ENCODE peak calls at places on chromosomes 6 and 20, in five cellular contexts. H is endothelial cell, Z is GM10248, B is Calu3, M is body of pancreas. U is an unnamed sample.

GRCh38 chr6:137970368-137970767 is 103.3 kb downstream of the TNFAIP3 start:
- DNase-seq in H (peak), Z (peak), B (no peak), M (no peak), U (no peak)

GRCh38 chr20:33627577-33628216 is 34.4 kb upstream of the C20orf144 start:
- DNase-seq in H (no peak), Z (no peak), B (no peak), M (no peak), U (no peak)

GRCh38 chr6:10583509-10583908 is 62.4 kb downstream of the GCNT2 start:
- DNase-seq in H (peak), Z (no peak), B (no peak), M (no peak), U (no peak)

GRCh38 chr20:58043122-58043865 is 185.2 kb downstream of the ANKRD60 start:
- DNase-seq in H (no peak), Z (no peak), B (no peak), M (no peak), U (no peak)

GRCh38 chr6:152201134-152201533 is 393.7 kb downstream of the ESR1 start:
- DNase-seq in H (no peak), Z (no peak), B (no peak), M (no peak), U (no peak)

GRCh38 chr6:22925920-22926587 is 356.7 kb downstream of the HDGFL1 start:
- DNase-seq in H (no peak), Z (no peak), B (no peak), M (no peak), U (no peak)

GRCh38 chr6:18244251-18244650 is 20.1 kb downstream of the DEK start:
- DNase-seq in H (no peak), Z (no peak), B (no peak), M (no peak), U (no peak)

GRCh38 chr20:49411221-49411925 is 71.1 kb downstream of the KCNB1 start:
- DNase-seq in H (no peak), Z (no peak), B (no peak), M (no peak), U (no peak)

GRCh38 chr20:47150403-47151152 is 205.9 kb downstream of the ZMYND8 start:
- DNase-seq in H (peak), Z (peak), B (peak), M (peak), U (peak)

GRCh38 chr20:49385471-49385870 is 97.0 kb downstream of the KCNB1 start:
- DNase-seq in H (no peak), Z (no peak), B (peak), M (no peak), U (no peak)

GRCh38 chr20:58389324-58389967 is 417 bp downstream of the VAPB start:
- DNase-seq in H (peak), Z (peak), B (peak), M (peak), U (peak)

GRCh38 chr20:58574014-58574413 is 58.8 kb upstream of the APCDD1L start:
- DNase-seq in H (no peak), Z (no peak), B (no peak), M (no peak), U (no peak)

GRCh38 chr20:44342240-44342639 is 5.4 kb downstream of the R3HDML start:
- DNase-seq in H (no peak), Z (no peak), B (no peak), M (no peak), U (no peak)

GRCh38 chr20:15446373-15446772 is 1109.0 kb upstream of the FLRT3 start:
- DNase-seq in H (no peak), Z (no peak), B (no peak), M (peak), U (no peak)

GRCh38 chr6:169839493-169839892 is 88.1 kb downstream of the ERMARD start:
- DNase-seq in H (peak), Z (no peak), B (no peak), M (no peak), U (no peak)

DNA sequence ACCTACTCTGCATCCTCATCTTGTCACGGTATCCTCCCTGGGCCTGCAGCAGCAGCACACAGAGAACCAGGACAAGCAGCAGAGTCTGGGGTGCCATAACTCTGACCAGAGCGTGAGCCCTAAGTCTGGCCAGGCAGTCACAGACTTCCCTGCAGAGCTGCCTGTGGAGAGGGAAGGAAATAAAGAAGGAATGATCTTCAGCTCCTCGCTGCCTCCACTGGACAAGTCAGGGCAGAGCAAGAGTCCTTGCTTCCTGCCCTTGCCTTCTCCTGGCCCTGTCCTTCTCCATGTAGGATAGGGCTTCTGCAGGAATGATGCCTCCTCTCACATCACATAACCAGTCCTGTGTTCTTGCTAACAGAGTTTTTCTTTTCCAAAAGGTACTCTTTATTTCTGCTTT is 15.9 kb upstream of the WFDC11 start:
- DNase-seq in H (peak), Z (no peak), B (peak), M (no peak), U (peak)
- TF ChIP-seq CTCF in H (no peak), Z (no peak), B (peak), M (no peak), U (no peak)

DNA sequence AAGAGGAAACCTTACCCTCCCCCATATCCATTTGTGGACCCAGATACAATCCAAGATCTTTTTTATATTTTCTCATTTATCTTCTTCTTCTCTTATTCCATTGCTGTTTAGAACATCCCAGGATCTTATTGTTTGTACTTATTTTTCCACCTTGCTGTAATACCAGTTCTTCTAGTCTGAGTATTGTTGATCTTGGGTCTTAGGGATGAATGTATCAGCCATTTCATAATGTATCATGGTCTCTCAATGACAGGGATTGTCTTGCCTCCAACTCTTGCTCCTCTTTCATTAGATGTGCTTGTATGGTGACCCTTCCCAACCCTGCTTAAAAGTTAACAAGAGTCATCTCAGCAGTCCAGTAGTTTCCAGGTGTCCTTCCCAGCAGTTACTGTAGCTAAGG is 63.3 kb downstream of the MAP3K4 start:
- DNase-seq in H (no peak), Z (no peak), B (no peak), M (no peak), U (no peak)
- TF ChIP-seq CTCF in H (no peak), Z (no peak), B (no peak), M (no peak), U (no peak)

GRCh38 chr20:62479218-62479617 is 3.4 kb upstream of the GATA5 start:
- DNase-seq in H (no peak), Z (no peak), B (peak), M (no peak), U (no peak)

GRCh38 chr20:62476074-62476838 is 461 bp upstream of the GATA5 start:
- DNase-seq in H (peak), Z (no peak), B (peak), M (no peak), U (peak)

GRCh38 chr20:62480318-62480717 is 4.5 kb upstream of the GATA5 start:
- DNase-seq in H (no peak), Z (no peak), B (no peak), M (no peak), U (no peak)

GRCh38 chr20:62475819-62476073 is at the start of gene GATA5:
- DNase-seq in H (no peak), Z (no peak), B (no peak), M (no peak), U (no peak)

DNA sequence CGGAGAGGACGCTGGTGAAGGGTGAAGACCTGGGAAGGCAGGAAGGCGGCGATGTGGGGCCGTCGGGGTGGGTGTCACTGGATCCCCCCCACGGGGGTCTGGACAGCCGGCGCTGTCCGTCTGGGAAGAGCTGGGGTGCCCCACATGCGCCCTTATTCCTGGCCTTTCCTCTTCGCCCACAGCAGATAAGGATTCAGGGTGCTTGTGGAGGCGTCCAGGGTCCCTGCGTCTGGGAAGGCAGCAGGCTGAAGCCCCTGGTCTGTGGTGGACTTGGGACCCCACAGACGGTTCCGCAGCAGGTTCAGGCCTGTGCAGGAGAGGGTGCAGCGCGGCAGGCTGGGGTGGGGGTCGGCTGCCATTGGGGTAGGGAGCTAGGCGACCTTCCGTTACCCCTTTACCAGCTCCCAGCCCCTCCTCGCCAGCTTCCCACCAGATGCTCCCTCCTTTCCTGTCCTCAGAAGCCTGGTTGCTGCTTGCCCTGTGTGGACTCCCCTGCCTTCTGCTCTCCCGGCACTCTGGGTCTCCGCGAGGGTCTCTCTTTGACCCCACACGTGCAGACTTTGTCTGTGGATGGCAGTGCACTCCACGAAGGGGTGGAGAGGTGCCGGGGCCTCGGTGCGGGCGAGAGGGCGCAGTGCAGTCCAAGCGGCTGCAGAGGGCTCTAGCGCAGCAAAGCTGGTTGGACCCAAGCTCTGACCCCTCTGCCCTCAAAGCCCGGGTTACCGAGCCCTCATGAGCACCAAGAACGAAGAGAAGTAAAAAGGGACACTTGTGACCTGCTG is 2.1 kb upstream of the GATA5 start:
- DNase-seq in H (no peak), Z (no peak), B (no peak), M (no peak), U (peak)
- TF ChIP-seq CTCF in H (no peak), Z (no peak), B (no peak), M (no peak), U (no peak)

GRCh38 chr6:99013145-99013544 is 65.4 kb upstream of the FBXL4 start:
- DNase-seq in H (no peak), Z (no peak), B (no peak), M (no peak), U (no peak)

GRCh38 chr6:99019341-99019740 is 71.6 kb upstream of the FBXL4 start:
- DNase-seq in H (no peak), Z (no peak), B (no peak), M (no peak), U (no peak)

GRCh38 chr6:99013661-99014458 is 66.1 kb upstream of the FBXL4 start:
- DNase-seq in H (no peak), Z (no peak), B (no peak), M (no peak), U (no peak)

GRCh38 chr6:99011151-99011550 is 63.4 kb upstream of the FBXL4 start:
- DNase-seq in H (no peak), Z (no peak), B (no peak), M (no peak), U (no peak)

DNA sequence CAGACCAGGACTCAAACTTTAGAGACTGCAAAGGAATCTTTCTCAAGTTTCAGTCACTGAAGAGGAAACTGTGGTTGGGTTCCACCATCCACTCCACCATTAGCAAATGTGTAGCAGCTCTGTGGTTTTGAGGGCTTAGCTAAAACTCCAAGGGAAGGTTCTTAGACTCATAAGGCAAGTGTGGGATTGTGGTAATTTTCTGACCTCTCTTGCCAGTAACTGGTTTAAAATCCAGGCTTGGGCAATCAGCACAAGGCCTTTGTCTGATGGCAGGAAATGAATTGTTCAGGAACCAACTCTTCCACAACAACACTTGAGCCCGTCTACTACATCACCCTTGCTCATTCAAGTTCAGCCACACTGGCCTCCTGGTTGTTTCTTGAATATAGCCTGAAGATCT is 68.6 kb upstream of the FBXL4 start:
- DNase-seq in H (no peak), Z (no peak), B (no peak), M (no peak), U (no peak)
- TF ChIP-seq CTCF in H (no peak), Z (no peak), B (no peak), M (no peak), U (no peak)

GRCh38 chr6:149913542-149914240 is 9.2 kb downstream of the RAET1G start:
- DNase-seq in H (no peak), Z (no peak), B (no peak), M (no peak), U (no peak)
- TF ChIP-seq CTCF in H (no peak), Z (no peak), B (no peak), M (no peak), U (no peak)

DNA sequence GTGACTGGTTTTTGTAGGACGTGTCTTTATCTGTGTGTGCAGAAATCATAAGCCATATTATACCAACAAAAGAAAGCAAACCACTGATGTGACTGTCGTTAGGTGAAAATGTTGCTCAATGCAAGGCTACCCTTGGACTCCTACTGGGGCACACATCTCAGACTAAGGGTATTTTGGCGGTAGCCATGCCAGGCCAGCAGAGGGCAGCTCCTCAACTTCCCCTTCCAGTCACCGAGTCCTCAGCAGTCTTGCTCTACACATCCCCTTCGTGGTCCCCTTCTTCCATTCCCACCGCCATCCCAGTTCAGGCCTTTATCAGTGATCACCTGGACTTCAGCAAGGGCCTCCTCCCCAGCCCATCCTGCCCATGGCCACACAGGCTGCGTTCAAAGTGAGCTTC is 113.7 kb upstream of the GGTLC1 start:
- DNase-seq in H (peak), Z (no peak), B (peak), M (no peak), U (no peak)
- TF ChIP-seq CTCF in H (peak), Z (peak), B (no peak), M (no peak), U (peak)

GRCh38 chr20:10297684-10298240 is 79.1 kb downstream of the SNAP25 start:
- DNase-seq in H (no peak), Z (no peak), B (no peak), M (no peak), U (no peak)

GRCh38 chr20:10291564-10292240 is 73.1 kb downstream of the SNAP25 start:
- DNase-seq in H (no peak), Z (no peak), B (no peak), M (no peak), U (no peak)

GRCh38 chr20:10300582-10301108 is 82.0 kb downstream of the SNAP25 start:
- DNase-seq in H (no peak), Z (no peak), B (no peak), M (no peak), U (no peak)

GRCh38 chr20:10297223-10297622 is 78.6 kb downstream of the SNAP25 start:
- DNase-seq in H (no peak), Z (no peak), B (no peak), M (no peak), U (no peak)
- TF ChIP-seq CTCF in H (no peak), Z (no peak), B (no peak), M (no peak), U (no peak)

U was measured in glutamatergic neuron.